ENCODE peak calls at places on chromosomes 4 and X, in seven cellular contexts. N is testis, C is IMR-90, L is GM13977, R is mammary epithelial cell, K is HCT116, V is lower leg skin. P is an unnamed sample.

GRCh38 chr4:65096630-65097029 is 573.7 kb downstream of the EPHA5 start:
- DNase-seq in C (no peak), L (no peak), R (no peak), K (no peak), N (no peak), V (no peak), P (no peak)

GRCh38 chr4:148065069-148065468 is 333.2 kb downstream of the ARHGAP10 start:
- DNase-seq in R (peak), N (no peak), C (peak), L (no peak), V (no peak), K (no peak), P (no peak)

GRCh38 chr4:151998723-151999122 is 237.9 kb upstream of the GATB start:
- DNase-seq in K (no peak), N (no peak), V (no peak), R (no peak), C (no peak), L (no peak), P (no peak)

GRCh38 chr4:52057196-52057595 is 6.1 kb downstream of the SPATA18 start:
- DNase-seq in K (no peak), N (no peak), V (no peak), C (no peak), L (no peak), R (peak), P (no peak)

GRCh38 chrX:55488559-55489314 is 911 bp downstream of the USP51 start:
- DNase-seq in K (no peak), N (peak), C (peak), R (no peak), L (peak), V (peak), P (peak)

GRCh38 chr4:140250989-140251552 is 97.1 kb upstream of the MAML3 start:
- DNase-seq in V (no peak), N (no peak), C (no peak), L (no peak), R (no peak), K (no peak), P (no peak)

GRCh38 chrX:53678667-53679066 is 7.9 kb downstream of the HUWE1 start:
- DNase-seq in K (no peak), C (no peak), N (no peak), V (no peak), R (no peak), L (no peak), P (no peak)

GRCh38 chr4:107444-108429 is 16.6 kb upstream of the ZNF718 start:
- DNase-seq in N (no peak), L (no peak), V (no peak), R (no peak), C (no peak), K (no peak), P (no peak)

GRCh38 chrX:150525061-150525919 is 43.1 kb upstream of the MTM1 start:
- DNase-seq in L (no peak), V (no peak), N (peak), C (no peak), K (no peak), R (no peak), P (no peak)

GRCh38 chr4:160136021-160136420 is 1033.1 kb downstream of the RAPGEF2 start:
- DNase-seq in V (no peak), L (no peak), C (no peak), K (no peak), R (peak), N (no peak), P (no peak)

GRCh38 chr4:53010320-53010719 is 148.2 kb downstream of the RASL11B start:
- DNase-seq in V (peak), N (peak), R (no peak), K (no peak), L (no peak), C (peak), P (no peak)

GRCh38 chrX:41737065-41737464 is 13.1 kb downstream of the GPR82 start:
- DNase-seq in R (no peak), V (no peak), L (no peak), N (no peak), C (no peak), K (no peak), P (no peak)

GRCh38 chr4:113394108-113394729 is 344.8 kb downstream of the ANK2 start:
- DNase-seq in N (no peak), V (no peak), C (no peak), R (no peak), L (no peak), K (no peak), P (no peak)

GRCh38 chrX:83469551-83469950 is 38.5 kb upstream of the POU3F4 start:
- DNase-seq in K (no peak), N (peak), R (peak), V (no peak), L (peak), C (peak), P (peak)

GRCh38 chr4:151727365-151727764 is 33.4 kb downstream of the GATB start:
- DNase-seq in N (no peak), L (no peak), K (no peak), V (no peak), C (peak), R (peak), P (no peak)

GRCh38 chr4:4456351-4456750 is 69.4 kb downstream of the NSG1 start:
- DNase-seq in C (no peak), K (no peak), R (no peak), L (no peak), V (no peak), N (no peak), P (no peak)

GRCh38 chr4:122163767-122164166 is 11.6 kb downstream of the BLTP1 start:
- DNase-seq in N (no peak), K (no peak), L (no peak), V (no peak), C (no peak), R (no peak), P (no peak)

GRCh38 chrX:6738518-6739470 is 203.9 kb upstream of the VCX3A start:
- DNase-seq in L (peak), K (no peak), C (no peak), N (no peak), V (no peak), R (no peak), P (peak)

GRCh38 chrX:443676-444210 is 57.0 kb upstream of the PPP2R3B start:
- DNase-seq in L (no peak), V (no peak), R (no peak), C (no peak), N (no peak), K (no peak), P (no peak)

GRCh38 chr4:189802884-189803283 is 137.8 kb upstream of the FRG1 start:
- DNase-seq in K (no peak), C (no peak), R (no peak), N (peak), V (no peak), L (no peak), P (no peak)

GRCh38 chr4:26719954-26720552 is 136.2 kb downstream of the TBC1D19 start:
- DNase-seq in L (no peak), N (no peak), K (peak), R (no peak), C (peak), V (no peak), P (no peak)

GRCh38 chr4:17781831-17782287 is 438 bp upstream of the FAM184B start:
- DNase-seq in K (no peak), V (no peak), C (no peak), L (no peak), N (no peak), R (no peak), P (no peak)

DNA sequence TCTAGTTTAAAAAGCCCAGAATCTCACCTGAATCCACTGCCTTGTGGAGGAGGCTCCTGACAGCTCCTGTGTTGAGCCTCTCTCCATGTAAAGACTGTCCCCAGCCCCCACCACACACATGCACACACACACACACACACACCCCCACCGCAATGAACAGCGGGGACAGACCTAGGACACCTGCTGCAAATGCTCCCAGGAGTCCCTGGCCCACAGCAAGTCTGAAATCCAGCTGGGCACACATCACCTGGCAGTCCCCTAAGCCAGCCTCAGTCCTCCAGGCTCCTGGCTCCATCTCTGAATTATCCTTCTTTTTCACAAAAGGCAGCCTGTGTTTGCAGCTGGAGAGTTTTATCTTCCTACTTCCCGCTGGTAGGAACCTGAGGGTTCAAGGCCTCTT is 6.6 kb upstream of the FAM53A start:
- DNase-seq in V (no peak), L (no peak), K (no peak), N (no peak), C (no peak), R (no peak), P (no peak)
- TF ChIP-seq CTCF in V (no peak), L (no peak), K (no peak), N (no peak), C (no peak), R (no peak), P (no peak)

GRCh38 chrX:153374426-153374825 is 26.7 kb downstream of the PNMA6E start:
- DNase-seq in V (no peak), R (no peak), C (no peak), N (no peak), K (no peak), L (no peak), P (no peak)
- TF ChIP-seq CTCF in V (no peak), R (no peak), C (peak), N (no peak), K (no peak), L (no peak), P (no peak)

GRCh38 chr4:55887594-55887993 is 34.1 kb downstream of the EXOC1 start:
- DNase-seq in L (no peak), C (no peak), N (no peak), K (no peak), R (no peak), V (no peak), P (no peak)
- TF ChIP-seq CTCF in L (no peak), C (no peak), N (no peak), K (peak), R (no peak), V (no peak), P (no peak)

GRCh38 chr4:42280327-42281095 is 116.8 kb upstream of the SHISA3 start:
- DNase-seq in V (no peak), N (no peak), R (no peak), C (peak), K (peak), L (peak), P (peak)
- TF ChIP-seq CTCF in V (no peak), N (peak), R (peak), C (peak), K (peak), L (peak), P (peak)

DNA sequence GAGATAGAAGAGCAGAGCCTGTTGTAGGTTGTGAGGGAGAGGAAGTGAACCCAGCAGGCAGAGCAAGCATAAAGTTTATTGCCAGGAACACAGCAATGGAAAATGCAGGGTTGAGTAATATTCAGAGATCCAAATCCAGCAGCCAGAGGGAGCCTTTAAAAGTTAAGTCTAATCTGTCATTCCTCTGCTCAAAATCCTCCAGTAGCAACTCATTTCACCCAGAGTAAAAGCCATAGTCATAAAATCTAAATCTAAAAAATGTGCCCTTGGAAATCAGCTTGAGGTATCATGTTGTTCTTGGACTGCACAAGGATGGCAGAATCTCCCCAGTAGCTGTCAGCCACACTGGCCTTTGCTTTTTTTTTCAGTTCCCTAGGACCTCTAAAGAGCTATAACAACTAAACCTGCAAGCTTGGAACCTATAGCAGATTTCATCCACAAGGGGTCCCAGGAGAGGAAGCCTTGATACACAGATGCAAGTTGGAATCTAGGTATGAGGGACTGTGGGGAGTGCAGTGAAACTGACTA is 62.9 kb upstream of the FRAS1 start:
- DNase-seq in K (peak), V (no peak), C (peak), L (peak), N (peak), R (peak), P (peak)
- TF ChIP-seq CTCF in K (peak), V (no peak), C (peak), L (peak), N (peak), R (peak), P (peak)

GRCh38 chr4:23857353-23857752 is 32.5 kb downstream of the PPARGC1A start:
- DNase-seq in C (peak), V (no peak), N (no peak), R (peak), K (no peak), L (no peak), P (no peak)
- TF ChIP-seq CTCF in C (peak), V (no peak), N (no peak), R (peak), K (no peak), L (no peak), P (no peak)

GRCh38 chrX:119756926-119757635 is 1.3 kb upstream of the SOWAHD start:
- DNase-seq in C (no peak), L (no peak), R (no peak), K (no peak), V (no peak), N (no peak), P (no peak)

GRCh38 chrX:119757646-119757978 is 776 bp upstream of the SOWAHD start:
- DNase-seq in L (no peak), V (no peak), N (no peak), C (no peak), K (no peak), R (no peak), P (no peak)

GRCh38 chrX:119758682-119759332 is 419 bp downstream of the SOWAHD start:
- DNase-seq in R (peak), N (no peak), L (no peak), C (no peak), V (no peak), K (no peak), P (no peak)

GRCh38 chrX:119759333-119759766 is 962 bp downstream of the SOWAHD start:
- DNase-seq in R (no peak), K (no peak), V (no peak), C (no peak), N (no peak), L (no peak), P (no peak)

GRCh38 chrX:119757979-119758681 is at the start of gene SOWAHD:
- DNase-seq in N (peak), K (no peak), C (no peak), L (no peak), R (peak), V (peak), P (peak)
- TF ChIP-seq CTCF in N (no peak), K (no peak), C (no peak), L (no peak), R (no peak), V (no peak), P (no peak)

DNA sequence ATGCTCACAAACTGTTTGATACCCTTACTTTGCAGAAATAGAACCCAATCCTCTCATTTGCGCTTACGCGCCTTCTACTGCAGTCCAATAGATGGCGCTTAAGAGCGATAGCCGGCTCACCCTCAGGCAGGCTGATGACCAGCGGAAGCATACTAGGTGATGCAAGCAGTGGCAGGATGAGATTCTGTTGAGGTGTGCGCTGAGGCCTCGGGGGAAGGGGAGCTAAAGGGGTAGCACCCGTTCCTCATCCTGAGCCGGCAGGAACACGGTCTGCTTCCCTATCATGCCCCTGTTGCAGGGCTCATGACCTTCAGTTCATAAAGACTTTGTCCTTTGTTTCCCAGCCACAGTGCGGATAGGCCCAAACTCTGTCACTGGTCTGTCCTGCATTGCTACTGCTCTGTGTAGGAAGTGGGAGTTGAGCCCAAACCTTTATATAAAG is 628.9 kb downstream of the TLL1 start:
- DNase-seq in K (peak), C (no peak), V (no peak), L (peak), N (peak), R (no peak), P (peak)
- TF ChIP-seq CTCF in K (peak), C (no peak), V (no peak), L (peak), N (peak), R (peak), P (peak)

P was measured in GM20000.